ENCODE peak calls at places on chromosomes 4 and X, in four cellular contexts. N is DMS153; J is activated CD4-positive, alpha-beta T cell treated with anti-CD3 and anti-CD28 coated beads, Interleukin-2, amount 50 U/mL, for 24 hours; U is SJSA1. D is an unnamed sample.

GRCh38 chrX:153693216-153694086 is 5.7 kb downstream of the SLC6A8 start:
- DNase-seq in N (no peak), J (no peak), U (no peak), D (no peak)

GRCh38 chrX:131827935-131828334 is 195.2 kb upstream of the STK26 start:
- DNase-seq in N (peak), J (no peak), U (peak), D (peak)

GRCh38 chr4:57109530-57109846 is 697 bp downstream of the IGFBP7 start:
- DNase-seq in N (no peak), J (no peak), U (peak), D (no peak)

GRCh38 chrX:148620023-148620422 is 119.6 kb downstream of the AFF2 start:
- DNase-seq in N (no peak), J (no peak), U (no peak), D (no peak)

GRCh38 chr4:71292228-71292627 is 46.6 kb upstream of the SLC4A4 start:
- DNase-seq in N (no peak), J (no peak), U (no peak), D (no peak)

GRCh38 chrX:856901-857300 is 226.3 kb downstream of the SHOX start:
- DNase-seq in N (no peak), J (no peak), U (no peak), D (no peak)

GRCh38 chr4:133377286-133377685 is 228.2 kb downstream of the PCDH10 start:
- DNase-seq in N (no peak), J (no peak), U (no peak), D (no peak)

GRCh38 chr4:2048831-2049230 is 10.3 kb upstream of the NAT8L start:
- DNase-seq in N (no peak), J (no peak), U (no peak), D (no peak)

GRCh38 chrX:18899796-18900380 is 84.0 kb downstream of the PHKA2 start:
- DNase-seq in N (no peak), J (no peak), U (no peak), D (no peak)

GRCh38 chr4:107978716-107979451 is 10.8 kb upstream of the HADH start:
- DNase-seq in N (no peak), J (no peak), U (no peak), D (no peak)

GRCh38 chr4:89563431-89563830 is 255.8 kb upstream of the GPRIN3 start:
- DNase-seq in N (no peak), J (no peak), U (no peak), D (no peak)

GRCh38 chr4:8006471-8006870 is 66.8 kb upstream of the AFAP1 start:
- DNase-seq in N (no peak), J (no peak), U (no peak), D (no peak)

GRCh38 chrX:132263127-132263526 is 43.9 kb upstream of the RAP2C start:
- DNase-seq in N (no peak), J (no peak), U (no peak), D (no peak)

GRCh38 chr4:122553432-122553831 is 67.4 kb downstream of the IL21 start:
- DNase-seq in N (no peak), J (no peak), U (no peak), D (no peak)